ENCODE peak calls at places on chromosome 13, in five cellular contexts. One of them, this sample, is unnamed.

GRCh38 chr13:113887700-113888201 is 23.9 kb upstream of the GAS6 start:
- DNase-seq in lung: no peak
- DNase-seq in WTC11: no peak
- DNase-seq in stimulated activated CD4-positive, alpha-beta T cell treated with anti-CD3 and anti-CD28 coated beads, Interleukin-4, amount 100 ng/mL, for 1 hour: no peak
- DNase-seq in mammary epithelial cell: no peak
- DNase-seq in this sample: peak

GRCh38 chr13:104301216-104301975 is 1235.2 kb upstream of the SLC10A2 start:
- DNase-seq in lung: no peak
- DNase-seq in WTC11: no peak
- DNase-seq in stimulated activated CD4-positive, alpha-beta T cell treated with anti-CD3 and anti-CD28 coated beads, Interleukin-4, amount 100 ng/mL, for 1 hour: no peak
- DNase-seq in mammary epithelial cell: no peak
- DNase-seq in this sample: no peak

GRCh38 chr13:89891416-89891815 is 1456.1 kb upstream of the MIR17HG start:
- DNase-seq in lung: no peak
- DNase-seq in WTC11: no peak
- DNase-seq in stimulated activated CD4-positive, alpha-beta T cell treated with anti-CD3 and anti-CD28 coated beads, Interleukin-4, amount 100 ng/mL, for 1 hour: no peak
- DNase-seq in mammary epithelial cell: no peak
- DNase-seq in this sample: no peak

GRCh38 chr13:42215578-42216421 is 56.2 kb upstream of the AKAP11 start:
- DNase-seq in lung: no peak
- DNase-seq in WTC11: peak
- DNase-seq in stimulated activated CD4-positive, alpha-beta T cell treated with anti-CD3 and anti-CD28 coated beads, Interleukin-4, amount 100 ng/mL, for 1 hour: peak
- DNase-seq in mammary epithelial cell: peak
- DNase-seq in this sample: peak

GRCh38 chr13:69178000-69178399 is 929.6 kb upstream of the ATXN8OS start:
- DNase-seq in lung: no peak
- DNase-seq in WTC11: no peak
- DNase-seq in stimulated activated CD4-positive, alpha-beta T cell treated with anti-CD3 and anti-CD28 coated beads, Interleukin-4, amount 100 ng/mL, for 1 hour: no peak
- DNase-seq in mammary epithelial cell: no peak
- DNase-seq in this sample: no peak

GRCh38 chr13:112711528-112712265 is 21.9 kb downstream of the ATP11A start:
- DNase-seq in lung: peak
- DNase-seq in WTC11: peak
- DNase-seq in stimulated activated CD4-positive, alpha-beta T cell treated with anti-CD3 and anti-CD28 coated beads, Interleukin-4, amount 100 ng/mL, for 1 hour: no peak
- DNase-seq in mammary epithelial cell: peak
- DNase-seq in this sample: peak

GRCh38 chr13:102863590-102863989 is 17.8 kb downstream of the ERCC5 start:
- DNase-seq in lung: no peak
- DNase-seq in WTC11: no peak
- DNase-seq in stimulated activated CD4-positive, alpha-beta T cell treated with anti-CD3 and anti-CD28 coated beads, Interleukin-4, amount 100 ng/mL, for 1 hour: no peak
- DNase-seq in mammary epithelial cell: no peak
- DNase-seq in this sample: no peak

GRCh38 chr13:90968510-90968909 is 379.0 kb upstream of the MIR17HG start:
- DNase-seq in lung: no peak
- DNase-seq in WTC11: peak
- DNase-seq in stimulated activated CD4-positive, alpha-beta T cell treated with anti-CD3 and anti-CD28 coated beads, Interleukin-4, amount 100 ng/mL, for 1 hour: no peak
- DNase-seq in mammary epithelial cell: peak
- DNase-seq in this sample: peak

GRCh38 chr13:52961196-52961845 is 67.3 kb upstream of the OLFM4 start:
- DNase-seq in lung: no peak
- DNase-seq in WTC11: no peak
- DNase-seq in stimulated activated CD4-positive, alpha-beta T cell treated with anti-CD3 and anti-CD28 coated beads, Interleukin-4, amount 100 ng/mL, for 1 hour: no peak
- DNase-seq in mammary epithelial cell: no peak
- DNase-seq in this sample: no peak

GRCh38 chr13:75831389-75831788 is 195.3 kb downstream of the LMO7 start:
- DNase-seq in lung: no peak
- DNase-seq in WTC11: no peak
- DNase-seq in stimulated activated CD4-positive, alpha-beta T cell treated with anti-CD3 and anti-CD28 coated beads, Interleukin-4, amount 100 ng/mL, for 1 hour: no peak
- DNase-seq in mammary epithelial cell: no peak
- DNase-seq in this sample: no peak

GRCh38 chr13:96551540-96551939 is 442.7 kb downstream of the OXGR1 start:
- DNase-seq in lung: no peak
- DNase-seq in WTC11: no peak
- DNase-seq in stimulated activated CD4-positive, alpha-beta T cell treated with anti-CD3 and anti-CD28 coated beads, Interleukin-4, amount 100 ng/mL, for 1 hour: no peak
- DNase-seq in mammary epithelial cell: no peak
- DNase-seq in this sample: peak

GRCh38 chr13:104779311-104779710 is 1713.1 kb upstream of the SLC10A2 start:
- DNase-seq in lung: no peak
- DNase-seq in WTC11: peak
- DNase-seq in stimulated activated CD4-positive, alpha-beta T cell treated with anti-CD3 and anti-CD28 coated beads, Interleukin-4, amount 100 ng/mL, for 1 hour: no peak
- DNase-seq in mammary epithelial cell: no peak
- DNase-seq in this sample: peak

GRCh38 chr13:37453246-37453645 is 145.3 kb downstream of the POSTN start:
- DNase-seq in lung: no peak
- DNase-seq in WTC11: no peak
- DNase-seq in stimulated activated CD4-positive, alpha-beta T cell treated with anti-CD3 and anti-CD28 coated beads, Interleukin-4, amount 100 ng/mL, for 1 hour: no peak
- DNase-seq in mammary epithelial cell: peak
- DNase-seq in this sample: no peak

GRCh38 chr13:73635166-73635787 is 498.9 kb downstream of the KLF12 start:
- DNase-seq in lung: no peak
- DNase-seq in WTC11: no peak
- DNase-seq in stimulated activated CD4-positive, alpha-beta T cell treated with anti-CD3 and anti-CD28 coated beads, Interleukin-4, amount 100 ng/mL, for 1 hour: no peak
- DNase-seq in mammary epithelial cell: no peak
- DNase-seq in this sample: no peak

GRCh38 chr13:102651392-102651791 is 43.5 kb downstream of the METTL21C start:
- DNase-seq in lung: no peak
- DNase-seq in WTC11: no peak
- DNase-seq in stimulated activated CD4-positive, alpha-beta T cell treated with anti-CD3 and anti-CD28 coated beads, Interleukin-4, amount 100 ng/mL, for 1 hour: no peak
- DNase-seq in mammary epithelial cell: peak
- DNase-seq in this sample: peak

GRCh38 chr13:29909975-29910674 is 59.7 kb upstream of the UBL3 start:
- DNase-seq in lung: no peak
- DNase-seq in WTC11: no peak
- DNase-seq in stimulated activated CD4-positive, alpha-beta T cell treated with anti-CD3 and anti-CD28 coated beads, Interleukin-4, amount 100 ng/mL, for 1 hour: no peak
- DNase-seq in mammary epithelial cell: peak
- DNase-seq in this sample: peak

GRCh38 chr13:77028202-77028601 is 1.2 kb upstream of the FBXL3 start:
- DNase-seq in lung: no peak
- DNase-seq in WTC11: no peak
- DNase-seq in stimulated activated CD4-positive, alpha-beta T cell treated with anti-CD3 and anti-CD28 coated beads, Interleukin-4, amount 100 ng/mL, for 1 hour: no peak
- DNase-seq in mammary epithelial cell: peak
- DNase-seq in this sample: peak

GRCh38 chr13:58081301-58081820 is 449.8 kb downstream of the PCDH17 start:
- DNase-seq in lung: no peak
- DNase-seq in WTC11: no peak
- DNase-seq in stimulated activated CD4-positive, alpha-beta T cell treated with anti-CD3 and anti-CD28 coated beads, Interleukin-4, amount 100 ng/mL, for 1 hour: no peak
- DNase-seq in mammary epithelial cell: no peak
- DNase-seq in this sample: no peak

GRCh38 chr13:46516624-46517318 is 36.2 kb upstream of the LRCH1 start:
- DNase-seq in lung: no peak
- DNase-seq in WTC11: no peak
- DNase-seq in stimulated activated CD4-positive, alpha-beta T cell treated with anti-CD3 and anti-CD28 coated beads, Interleukin-4, amount 100 ng/mL, for 1 hour: no peak
- DNase-seq in mammary epithelial cell: no peak
- DNase-seq in this sample: no peak

This sample was measured in kidney tubule cell.